ENCODE peak calls at places on chromosomes 6 and 20, in six cellular contexts. R is NCI-H2227 treated with DMSO at 0.1 percent for 48 hours, Y is ecto neural progenitor cell, X is HFFc6, T is MV-4-11, K is heart left ventricle. H is an unnamed sample.

GRCh38 chr20:62065669-62066338 is at the start of gene TAF4:
- DNase-seq in R (peak; percentile 79), Y (peak; percentile 89), X (peak; percentile 47), T (peak; percentile 61), K (peak; percentile 73), H (peak; percentile 75)

GRCh38 chr20:38209736-38210405 is 44.8 kb upstream of the TGM2 start:
- DNase-seq in R (no peak), Y (no peak), X (no peak), T (no peak), K (no peak), H (no peak)

GRCh38 chr6:23688650-23689049 is 437.4 kb upstream of the NRSN1 start:
- DNase-seq in R (no peak), Y (no peak), X (no peak), T (no peak), K (no peak), H (no peak)

GRCh38 chr20:59564943-59565342 is 39.4 kb upstream of the PHACTR3 start:
- DNase-seq in R (no peak), Y (no peak), X (no peak), T (no peak), K (no peak), H (no peak)

GRCh38 chr20:60102665-60103210 is 144.5 kb downstream of the CDH26 start:
- DNase-seq in R (no peak), Y (no peak), X (no peak), T (no peak), K (no peak), H (no peak)

GRCh38 chr6:139439278-139439813 is 64.9 kb upstream of the CITED2 start:
- DNase-seq in R (no peak), Y (no peak), X (no peak), T (peak; percentile 42), K (no peak), H (no peak)

GRCh38 chr6:145212807-145213206 is 522.5 kb downstream of the EPM2A start:
- DNase-seq in R (no peak), Y (no peak), X (no peak), T (no peak), K (no peak), H (no peak)

GRCh38 chr20:63890201-63890576 is 4.7 kb upstream of the DNAJC5 start:
- DNase-seq in R (no peak), Y (no peak), X (no peak), T (no peak), K (no peak), H (no peak)

GRCh38 chr20:38173237-38174156 is 8.4 kb upstream of the TGM2 start:
- DNase-seq in R (no peak), Y (no peak), X (peak; percentile 85), T (no peak), K (peak; percentile 79), H (no peak)

GRCh38 chr6:15627829-15628228 is 35.0 kb downstream of the DTNBP1 start:
- DNase-seq in R (no peak), Y (no peak), X (no peak), T (no peak), K (no peak), H (no peak)

GRCh38 chr20:843908-844307 is 10.4 kb downstream of the FAM110A start:
- DNase-seq in R (no peak), Y (no peak), X (no peak), T (no peak), K (no peak), H (no peak)

GRCh38 chr6:13454286-13455221 is 32.8 kb downstream of the GFOD1 start:
- DNase-seq in R (no peak), Y (no peak), X (no peak), T (peak; percentile 93), K (peak; percentile 51), H (peak; percentile 26)

GRCh38 chr20:36499211-36499610 is 42.1 kb upstream of the MYL9 start:
- DNase-seq in R (no peak), Y (no peak), X (no peak), T (no peak), K (no peak), H (no peak)

GRCh38 chr20:58069796-58070663 is 158.4 kb downstream of the ANKRD60 start:
- DNase-seq in R (no peak), Y (peak; percentile 28), X (no peak), T (no peak), K (no peak), H (no peak)

GRCh38 chr6:158039571-158040050 is 57.9 kb downstream of the SYNJ2 start:
- DNase-seq in R (no peak), Y (no peak), X (no peak), T (no peak), K (peak; percentile 59), H (no peak)

GRCh38 chr6:100464910-100465700 is at the start of gene SIM1:
- DNase-seq in R (no peak), Y (peak; percentile 94), X (peak; percentile 93), T (peak; percentile 54), K (peak; percentile 50), H (no peak)

GRCh38 chr6:116887884-116888283 is 10.8 kb downstream of the RFX6 start:
- DNase-seq in R (no peak), Y (no peak), X (no peak), T (no peak), K (no peak), H (no peak)

GRCh38 chr20:44650777-44651493 is 564 bp downstream of the ADA start:
- DNase-seq in R (no peak), Y (no peak), X (no peak), T (peak; percentile 14), K (peak; percentile 64), H (peak; percentile 34)

GRCh38 chr6:114000066-114000465 is 29.1 kb upstream of the HDAC2 start:
- DNase-seq in R (no peak), Y (no peak), X (peak; percentile 29), T (no peak), K (no peak), H (no peak)

GRCh38 chr6:162109466-162110040 is 618.0 kb downstream of the PRKN start:
- DNase-seq in R (no peak), Y (no peak), X (no peak), T (no peak), K (no peak), H (no peak)

GRCh38 chr20:6731951-6732580 is 35.4 kb upstream of the BMP2 start:
- DNase-seq in R (no peak), Y (no peak), X (no peak), T (no peak), K (peak; percentile 73), H (no peak)

GRCh38 chr6:56387621-56388413 is 140.4 kb upstream of the COL21A1 start:
- DNase-seq in R (no peak), Y (no peak), X (no peak), T (no peak), K (peak; percentile 58), H (no peak)

GRCh38 chr6:147949981-147950622 is 392.5 kb upstream of the SASH1 start:
- DNase-seq in R (no peak), Y (no peak), X (no peak), T (no peak), K (no peak), H (no peak)

GRCh38 chr6:119614138-119614537 is 264.6 kb upstream of the MAN1A1 start:
- DNase-seq in R (no peak), Y (no peak), X (no peak), T (no peak), K (no peak), H (no peak)

GRCh38 chr20:16018881-16019280 is 554.4 kb downstream of the KIF16B start:
- DNase-seq in R (no peak), Y (no peak), X (no peak), T (no peak), K (no peak), H (no peak)

GRCh38 chr20:55140631-55141030 is 665.2 kb downstream of the DOK5 start:
- DNase-seq in R (no peak), Y (no peak), X (no peak), T (no peak), K (no peak), H (no peak)

GRCh38 chr6:168880271-168880670 is 373.4 kb downstream of the THBS2 start:
- DNase-seq in R (no peak), Y (no peak), X (no peak), T (no peak), K (no peak), H (no peak)

GRCh38 chr6:98335594-98335993 is 498.8 kb upstream of the POU3F2 start:
- DNase-seq in R (peak; percentile 51), Y (no peak), X (no peak), T (no peak), K (no peak), H (no peak)

GRCh38 chr6:136593748-136594490 is 43.7 kb upstream of the MAP7 start:
- DNase-seq in R (no peak), Y (no peak), X (peak; percentile 99), T (peak; percentile 99), K (no peak), H (peak; percentile 77)

GRCh38 chr6:168864541-168865495 is 388.8 kb downstream of the THBS2 start:
- DNase-seq in R (no peak), Y (no peak), X (no peak), T (peak; percentile 1), K (no peak), H (no peak)

GRCh38 chr6:27864906-27865883 is 47.0 kb downstream of the OR2B2 start:
- DNase-seq in R (peak; percentile 97), Y (peak; percentile 82), X (peak; percentile 99), T (peak; percentile 99), K (peak; percentile 31), H (peak; percentile 72)